ENCODE peak calls at places on chromosomes 6 and 20, in seven cellular contexts. R is bronchial epithelial cell, V is breast epithelium, F is pancreas, M is body of pancreas, S is foreskin fibroblast, K is AG09309. E is an unnamed sample.

GRCh38 chr20:50068041-50068651 is 44.8 kb downstream of the UBE2V1 start:
- DNase-seq in M (no peak), V (no peak), R (no peak), K (no peak), S (no peak), F (no peak), E (no peak)

GRCh38 chr20:38135641-38136420 is 29.2 kb downstream of the TGM2 start:
- DNase-seq in V (no peak), S (no peak), F (no peak), K (no peak), M (no peak), R (no peak), E (no peak)

GRCh38 chr6:110643175-110643574 is 166.8 kb upstream of the SLC22A16 start:
- DNase-seq in F (no peak), S (peak), V (no peak), K (no peak), R (no peak), M (no peak), E (no peak)

GRCh38 chr6:53436904-53437303 is 88.2 kb upstream of the ELOVL5 start:
- DNase-seq in R (no peak), V (no peak), M (no peak), F (no peak), K (no peak), S (peak), E (no peak)

GRCh38 chr6:15405111-15405510 is 159.2 kb downstream of the JARID2 start:
- DNase-seq in V (no peak), F (no peak), R (no peak), M (no peak), S (no peak), K (no peak), E (no peak)

GRCh38 chr20:61385316-61385715 is 133.3 kb downstream of the CDH4 start:
- DNase-seq in R (no peak), K (no peak), V (no peak), F (no peak), S (no peak), M (no peak), E (no peak)

GRCh38 chr6:128914051-128914450 is 31.1 kb downstream of the LAMA2 start:
- DNase-seq in V (no peak), F (no peak), M (no peak), R (no peak), S (no peak), K (no peak), E (no peak)

GRCh38 chr20:20038586-20038985 is 13.7 kb downstream of the CRNKL1 start:
- DNase-seq in F (no peak), S (no peak), K (no peak), M (no peak), R (no peak), V (no peak), E (no peak)

GRCh38 chr20:46914789-46915359 is 20.2 kb downstream of the EYA2 start:
- DNase-seq in R (no peak), M (no peak), S (peak), F (no peak), K (no peak), V (no peak), E (no peak)

GRCh38 chr20:11411765-11412164 is 505.9 kb upstream of the BTBD3 start:
- DNase-seq in R (no peak), F (no peak), S (no peak), K (no peak), V (no peak), M (no peak), E (no peak)

GRCh38 chr6:156839591-156840001 is 62.4 kb downstream of the ARID1B start:
- DNase-seq in S (no peak), M (peak), R (no peak), F (no peak), K (no peak), V (no peak), E (no peak)

GRCh38 chr20:50136822-50137599 is 16.5 kb downstream of the PEDS1 start:
- DNase-seq in R (peak), M (no peak), K (no peak), S (peak), F (no peak), V (no peak), E (no peak)

GRCh38 chr20:10611357-10611756 is 62.4 kb downstream of the JAG1 start:
- DNase-seq in K (no peak), F (peak), R (peak), M (peak), S (peak), V (no peak), E (no peak)

GRCh38 chr6:3715285-3715684 is 36.2 kb downstream of the PXDC1 start:
- DNase-seq in R (peak), V (no peak), K (no peak), F (no peak), S (no peak), M (no peak), E (no peak)

GRCh38 chr6:47629954-47630353 is 68.4 kb upstream of the ADGRF4 start:
- DNase-seq in K (no peak), V (no peak), R (no peak), S (no peak), M (no peak), F (no peak), E (no peak)

GRCh38 chr6:47633141-47633540 is 65.2 kb upstream of the ADGRF4 start:
- DNase-seq in M (no peak), K (no peak), S (peak), R (peak), V (no peak), F (no peak), E (peak)

GRCh38 chr6:47630587-47630986 is 67.8 kb upstream of the ADGRF4 start:
- DNase-seq in R (no peak), S (no peak), V (no peak), F (no peak), M (no peak), K (no peak), E (no peak)

GRCh38 chr6:47628448-47629272 is 69.7 kb upstream of the ADGRF4 start:
- DNase-seq in M (no peak), R (no peak), K (no peak), V (no peak), F (no peak), S (no peak), E (no peak)

GRCh38 chr6:47631248-47632196 is 66.9 kb upstream of the ADGRF4 start:
- DNase-seq in K (no peak), S (peak), V (no peak), F (no peak), R (peak), M (no peak), E (no peak)
- TF ChIP-seq CTCF in K (peak), S (peak), V (peak), F (peak), R (peak), M (peak), E (peak)

GRCh38 chr20:45140836-45141235 is 16.6 kb upstream of the WFDC12 start:
- DNase-seq in K (no peak), M (no peak), R (no peak), F (no peak), S (no peak), V (no peak), E (no peak)

GRCh38 chr20:45136911-45137310 is 12.6 kb upstream of the WFDC12 start:
- DNase-seq in S (no peak), M (no peak), V (no peak), R (peak), K (no peak), F (no peak), E (no peak)

GRCh38 chr20:45138451-45139300 is 14.4 kb upstream of the WFDC12 start:
- DNase-seq in M (peak), R (peak), K (no peak), S (peak), V (peak), F (peak), E (no peak)
- TF ChIP-seq CTCF in M (peak), R (peak), K (peak), S (peak), V (peak), F (peak), E (peak)

DNA sequence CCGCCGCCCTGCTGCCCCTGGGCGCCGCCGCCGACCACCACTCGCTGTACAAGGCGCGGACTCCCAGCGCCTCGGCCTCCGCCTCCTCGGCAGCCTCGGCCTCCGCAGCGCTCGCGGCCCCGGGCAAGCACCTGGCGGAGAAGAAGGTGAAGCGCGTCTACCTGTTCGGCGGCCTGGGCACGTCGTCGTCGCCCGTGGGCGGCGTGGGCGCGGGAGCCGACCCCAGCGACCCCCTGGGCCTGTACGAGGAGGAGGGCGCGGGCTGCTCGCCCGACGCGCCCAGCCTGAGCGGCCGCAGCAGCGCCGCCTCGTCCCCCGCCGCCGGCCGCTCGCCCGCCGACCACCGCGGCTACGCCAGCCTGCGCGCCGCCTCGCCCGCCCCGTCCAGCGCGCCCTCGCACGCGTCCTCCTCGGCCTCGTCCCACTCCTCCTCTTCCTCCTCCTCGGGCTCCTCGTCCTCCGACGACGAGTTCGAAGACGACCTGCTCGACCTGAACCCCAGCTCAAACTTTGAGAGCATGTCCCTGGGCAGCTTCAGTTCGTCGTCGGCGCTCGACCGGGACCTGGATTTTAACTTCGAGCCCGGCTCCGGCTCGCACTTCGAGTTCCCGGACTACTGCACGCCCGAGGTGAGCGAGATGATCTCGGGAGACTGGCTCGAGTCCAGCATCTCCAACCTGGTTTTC is 1.9 kb downstream of the SOX4 start:
- DNase-seq in M (peak), F (peak), R (no peak), K (no peak), S (peak), V (peak), E (no peak)
- TF ChIP-seq CTCF in M (no peak), F (no peak), R (peak), K (no peak), S (no peak), V (no peak), E (no peak)

GRCh38 chr20:32470025-32470861 is 112.1 kb downstream of the ASXL1 start:
- DNase-seq in V (no peak), S (peak), F (peak), M (peak), K (no peak), R (peak), E (no peak)
- TF ChIP-seq CTCF in V (no peak), S (peak), F (no peak), M (no peak), K (peak), R (peak), E (peak)

DNA sequence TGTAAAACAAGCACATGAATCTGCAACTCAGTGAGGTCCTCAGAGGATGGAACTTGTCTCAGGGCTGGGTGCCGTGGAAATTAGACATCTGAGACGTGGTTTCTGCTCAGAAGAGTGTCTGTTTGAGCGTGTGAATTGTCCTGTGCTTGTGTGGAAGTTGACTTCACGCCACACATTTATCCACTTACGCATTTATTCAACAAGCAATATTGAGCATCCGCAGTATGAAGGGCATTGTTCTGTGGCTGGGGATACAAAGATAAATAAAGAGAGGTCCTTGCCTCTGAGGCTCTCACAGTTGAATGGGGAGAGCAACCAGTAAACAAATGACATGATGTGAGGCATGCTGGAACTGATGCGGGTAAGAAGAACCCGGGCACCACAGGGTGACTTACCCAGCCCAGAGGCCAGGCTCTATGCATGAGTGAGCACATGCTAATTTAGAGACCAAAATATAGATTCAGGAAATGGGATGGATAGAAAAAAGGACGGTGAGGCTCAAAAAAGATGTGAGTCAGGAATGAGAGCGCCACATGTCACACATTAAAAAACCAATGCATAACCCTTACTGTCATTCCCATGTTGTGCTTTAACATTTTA is 60.4 kb downstream of the SOBP start:
- DNase-seq in S (no peak), R (no peak), V (no peak), F (no peak), M (no peak), K (no peak), E (no peak)
- TF ChIP-seq CTCF in S (no peak), R (no peak), V (no peak), F (no peak), M (no peak), K (no peak), E (no peak)

GRCh38 chr6:75096986-75097385 is 108.9 kb downstream of the COL12A1 start:
- DNase-seq in R (no peak), F (no peak), K (no peak), M (no peak), V (no peak), S (no peak), E (no peak)
- TF ChIP-seq CTCF in R (no peak), F (no peak), K (no peak), M (no peak), V (no peak), S (no peak), E (no peak)